ENCODE peak calls at places on chromosomes 13 and 19, in four cellular contexts. R is K562, D is neuronal stem cell, W is hepatocyte. I is an unnamed sample.

GRCh38 chr13:112793545-112794445 is 104.0 kb downstream of the ATP11A start:
- DNase-seq in R (no peak), D (no peak), W (no peak), I (no peak)

GRCh38 chr13:31538067-31539042 is 201.0 kb upstream of the RXFP2 start:
- DNase-seq in R (peak), D (no peak), W (peak), I (peak)

GRCh38 chr19:5360003-5360820 is 19.6 kb upstream of the PTPRS start:
- DNase-seq in R (no peak), D (no peak), W (no peak), I (peak)

GRCh38 chr13:76991432-76991795 is 467 bp upstream of the CLN5 start:
- DNase-seq in R (no peak), D (peak), W (peak), I (peak)

GRCh38 chr13:79862515-79862914 is 381.6 kb downstream of the NDFIP2 start:
- DNase-seq in R (no peak), D (no peak), W (no peak), I (no peak)

GRCh38 chr19:10797078-10797477 is 38.9 kb downstream of the TMED1 start:
- DNase-seq in R (no peak), D (no peak), W (no peak), I (no peak)

GRCh38 chr19:56725829-56726424 is 54.4 kb upstream of the ZNF835 start:
- DNase-seq in R (no peak), D (no peak), W (no peak), I (peak)

GRCh38 chr13:112821340-112822055 is 131.7 kb downstream of the ATP11A start:
- DNase-seq in R (no peak), D (no peak), W (no peak), I (no peak)

GRCh38 chr19:10517361-10517759 is at the start of gene S1PR5:
- DNase-seq in R (peak), D (no peak), W (peak), I (no peak)

GRCh38 chr19:43290568-43291359 is 21.4 kb upstream of the PSG9 start:
- DNase-seq in R (no peak), D (peak), W (no peak), I (no peak)

GRCh38 chr13:77345150-77345780 is 18.4 kb upstream of the MYCBP2 start:
- DNase-seq in R (no peak), D (no peak), W (no peak), I (no peak)

GRCh38 chr19:54011507-54012211 is 20.2 kb downstream of the CACNG6 start:
- DNase-seq in R (no peak), D (no peak), W (no peak), I (no peak)

GRCh38 chr19:45455707-45456499 is 11.9 kb upstream of the FOSB start:
- DNase-seq in R (peak), D (no peak), W (peak), I (peak)

GRCh38 chr13:74289861-74290260 is 155.7 kb upstream of the KLF12 start:
- DNase-seq in R (no peak), D (no peak), W (no peak), I (no peak)

GRCh38 chr13:75749407-75749806 is 113.3 kb downstream of the LMO7 start:
- DNase-seq in R (no peak), D (no peak), W (no peak), I (peak)

GRCh38 chr13:62537593-62537992 is 1121.9 kb upstream of the PCDH20 start:
- DNase-seq in R (no peak), D (no peak), W (no peak), I (no peak)

GRCh38 chr13:60654405-60654804 is 257.4 kb downstream of the TDRD3 start:
- DNase-seq in R (peak), D (no peak), W (peak), I (peak)

GRCh38 chr19:42023121-42023942 is 29.3 kb upstream of the ATP1A3 start:
- DNase-seq in R (peak), D (no peak), W (no peak), I (peak)

GRCh38 chr19:6663236-6664187 is 6.4 kb downstream of the TNFSF14 start:
- DNase-seq in R (no peak), D (no peak), W (no peak), I (peak)

GRCh38 chr13:113348591-113348990 is 15.3 kb downstream of the GRTP1 start:
- DNase-seq in R (no peak), D (no peak), W (no peak), I (no peak)

GRCh38 chr19:53870485-53870844 is 2.8 kb downstream of the MYADM start:
- DNase-seq in R (peak), D (no peak), W (peak), I (no peak)

GRCh38 chr19:44109458-44109857 is 3.7 kb upstream of the ZNF225 start:
- DNase-seq in R (no peak), D (no peak), W (no peak), I (no peak)

GRCh38 chr13:111956261-111957151 is 110.4 kb upstream of the SOX1 start:
- DNase-seq in R (no peak), D (no peak), W (no peak), I (no peak)

GRCh38 chr19:33251526-33252090 is 26.0 kb upstream of the SLC7A10 start:
- DNase-seq in R (no peak), D (no peak), W (no peak), I (no peak)

GRCh38 chr13:92768592-92768991 is 458.0 kb upstream of the GPC6 start:
- DNase-seq in R (no peak), D (no peak), W (no peak), I (no peak)

GRCh38 chr19:11191273-11191755 is 6.0 kb downstream of the KANK2 start:
- DNase-seq in R (peak), D (no peak), W (no peak), I (peak)

GRCh38 chr19:16896098-16896912 is 7.5 kb downstream of the F2RL3 start:
- DNase-seq in R (peak), D (peak), W (peak), I (no peak)

GRCh38 chr19:10230155-10230903 is 802 bp downstream of the S1PR2 start:
- DNase-seq in R (no peak), D (peak), W (peak), I (no peak)

GRCh38 chr19:16391301-16392055 is 66.9 kb downstream of the KLF2 start:
- DNase-seq in R (no peak), D (no peak), W (no peak), I (no peak)

GRCh38 chr13:95087746-95088305 is 213.4 kb downstream of the ABCC4 start:
- DNase-seq in R (peak), D (no peak), W (peak), I (peak)

GRCh38 chr19:53007200-53008054 is 6.3 kb upstream of the ERVV-1 start:
- DNase-seq in R (peak), D (no peak), W (no peak), I (no peak)

GRCh38 chr13:48291730-48292129 is 11.8 kb upstream of the RB1 start:
- DNase-seq in R (no peak), D (no peak), W (peak), I (no peak)

DNA sequence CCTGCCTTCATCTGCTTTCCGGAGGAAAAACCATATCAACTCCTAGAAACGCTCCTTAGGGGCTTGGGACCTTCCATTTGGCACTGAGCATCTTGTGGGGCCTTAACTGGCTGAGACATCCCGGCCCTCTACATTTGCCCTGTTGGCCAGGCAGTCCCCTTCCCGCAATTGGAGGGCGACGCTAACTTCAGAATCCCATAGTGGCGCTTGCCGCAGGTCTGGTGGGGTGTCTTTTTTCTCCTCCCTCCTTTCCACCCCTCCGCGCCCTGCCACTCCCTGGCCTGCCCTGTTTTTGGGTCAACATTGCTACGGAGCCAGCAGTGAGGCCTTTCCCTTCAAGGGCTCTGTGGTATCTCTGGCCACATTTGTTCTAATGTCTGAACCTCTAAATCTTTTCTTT is 13.6 kb upstream of the CRTC1 start:
- DNase-seq in R (no peak), D (no peak), W (no peak), I (no peak)
- H2AFZ ChIP-seq in R (no peak), D (no peak), W (no peak), I (no peak)

DNA sequence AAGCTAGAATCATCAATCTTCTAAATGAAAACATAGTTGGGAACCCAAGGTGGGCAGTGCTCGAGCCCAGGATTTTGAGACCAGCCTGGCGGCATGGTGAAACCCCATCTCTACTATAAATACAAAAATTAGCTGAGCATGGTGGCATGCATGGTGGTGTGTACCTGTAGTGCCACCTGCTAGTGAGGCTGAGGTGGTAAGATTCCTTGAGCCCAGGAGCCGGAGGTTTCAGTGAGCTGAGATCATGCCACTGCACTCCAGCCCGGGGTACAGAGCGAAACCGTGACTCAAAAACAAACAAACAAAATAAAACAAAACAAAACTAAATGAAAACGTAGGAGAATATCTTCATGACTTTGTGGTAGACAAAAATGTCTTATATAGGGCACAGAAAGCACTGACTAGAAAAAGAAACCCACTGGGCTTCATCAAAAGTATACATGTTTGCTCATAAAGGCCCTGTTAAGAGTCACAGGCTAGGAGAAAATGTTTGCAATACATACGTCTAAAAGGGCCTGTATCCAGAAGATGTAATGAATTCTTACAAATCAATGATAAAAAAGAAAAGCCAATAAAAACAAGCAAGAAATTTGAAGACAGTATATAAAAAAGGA is 353.6 kb downstream of the FGF9 start:
- DNase-seq in R (no peak), D (no peak), W (no peak), I (no peak)
- H2AFZ ChIP-seq in R (no peak), D (no peak), W (no peak), I (no peak)

GRCh38 chr19:40744554-40745401 is 5.5 kb downstream of the ACTMAP start:
- DNase-seq in R (peak), D (no peak), W (peak), I (no peak)

GRCh38 chr19:40743926-40744325 is 6.4 kb downstream of the ACTMAP start:
- DNase-seq in R (no peak), D (no peak), W (no peak), I (no peak)

GRCh38 chr19:40740747-40741146 is 9.5 kb downstream of the ACTMAP start:
- DNase-seq in R (no peak), D (no peak), W (no peak), I (no peak)

GRCh38 chr19:40741527-40742390 is 8.5 kb downstream of the ACTMAP start:
- DNase-seq in R (peak), D (no peak), W (no peak), I (no peak)

DNA sequence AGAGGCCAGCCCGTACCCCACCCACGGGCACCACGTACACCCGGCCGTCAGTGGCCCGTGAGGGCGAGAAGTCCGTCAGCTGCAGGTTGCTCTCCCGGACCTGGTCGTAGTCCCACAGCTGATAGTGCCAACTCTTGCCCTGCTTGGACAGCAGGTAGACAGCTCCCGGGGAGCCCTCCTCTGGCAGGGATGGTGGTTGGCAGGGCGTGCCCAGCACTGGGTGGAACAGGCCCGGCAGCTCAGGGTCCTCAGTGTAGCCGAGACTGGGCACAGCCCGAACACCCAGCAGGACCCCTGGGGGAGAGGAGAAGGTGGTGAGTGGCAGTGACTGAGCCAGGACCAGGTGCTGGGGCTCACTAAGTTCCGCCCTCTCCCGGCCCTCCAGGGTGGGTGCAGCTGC is 7.8 kb downstream of the ACTMAP start:
- DNase-seq in R (no peak), D (no peak), W (no peak), I (no peak)
- H2AFZ ChIP-seq in R (no peak), D (no peak), W (no peak), I (no peak)

DNA sequence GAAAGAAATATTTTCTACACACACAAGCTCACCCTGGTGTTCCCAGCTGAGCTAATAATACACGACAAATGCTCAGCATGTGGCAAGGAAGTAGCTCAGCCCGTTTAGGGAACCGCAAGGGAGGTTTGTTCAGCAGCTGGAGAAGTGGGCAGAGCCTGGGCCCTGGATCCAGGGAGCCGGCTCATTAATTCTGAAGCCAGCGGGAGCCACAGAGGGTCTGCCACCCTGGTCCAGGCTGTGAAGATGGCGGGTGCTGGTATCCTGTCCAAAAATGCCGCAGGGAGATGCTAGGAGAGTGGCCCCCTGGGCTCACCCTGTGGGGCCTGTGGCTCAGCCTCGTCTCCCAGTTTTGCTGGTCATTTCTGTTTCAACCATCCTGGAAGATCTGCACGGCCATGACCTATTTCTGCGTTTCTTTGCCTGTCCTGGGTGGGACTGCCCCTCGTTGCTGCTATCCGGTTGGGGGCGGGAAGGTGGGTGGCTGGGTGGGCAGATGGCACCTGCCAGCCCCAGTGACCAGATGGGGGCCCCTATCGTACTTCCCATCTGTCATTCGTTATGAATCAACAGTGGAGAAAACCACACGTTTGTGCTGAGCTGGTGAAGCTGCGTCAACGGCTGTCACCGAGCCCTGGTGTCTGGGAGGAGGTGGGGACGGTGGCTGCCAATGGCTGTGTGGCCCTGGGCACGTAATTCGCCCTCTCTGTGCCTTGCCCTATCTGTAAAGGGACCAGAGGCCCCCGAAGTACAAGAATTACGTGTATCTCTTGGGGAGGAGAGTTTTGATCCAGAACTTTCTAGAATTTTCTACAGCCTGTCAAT is 2.7 kb upstream of the GNA15 start:
- DNase-seq in R (peak), D (no peak), W (no peak), I (no peak)
- H2AFZ ChIP-seq in R (peak), D (peak), W (no peak), I (no peak)

DNA sequence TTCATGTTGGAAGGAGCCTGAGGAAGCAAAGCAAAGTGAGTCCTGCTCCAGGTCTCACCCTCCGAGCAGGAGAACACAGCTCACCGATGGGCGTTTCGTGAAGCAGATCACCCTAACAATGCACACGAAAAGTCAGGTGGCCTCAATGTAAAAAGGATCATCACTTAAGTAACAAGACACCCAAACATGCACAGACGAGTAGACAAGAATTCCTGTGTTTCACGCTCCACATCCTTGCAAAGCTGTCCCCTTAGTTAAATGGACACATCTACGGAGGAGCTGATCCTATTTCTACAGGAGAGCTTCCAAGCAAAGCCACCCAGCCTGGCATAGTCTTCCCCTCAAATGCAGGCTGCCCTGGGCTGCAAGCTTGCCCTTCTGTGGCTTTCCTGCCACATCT is 66.2 kb downstream of the SLC15A1 start:
- DNase-seq in R (no peak), D (no peak), W (no peak), I (no peak)
- H2AFZ ChIP-seq in R (no peak), D (no peak), W (no peak), I (no peak)

GRCh38 chr19:50559636-50560035 is 8.6 kb downstream of the LRRC4B start:
- DNase-seq in R (no peak), D (no peak), W (no peak), I (no peak)

GRCh38 chr19:50564229-50565105 is 3.8 kb downstream of the LRRC4B start:
- DNase-seq in R (no peak), D (no peak), W (no peak), I (no peak)

GRCh38 chr19:50562996-50563395 is 5.2 kb downstream of the LRRC4B start:
- DNase-seq in R (no peak), D (no peak), W (no peak), I (no peak)

GRCh38 chr19:50563597-50563996 is 4.6 kb downstream of the LRRC4B start:
- DNase-seq in R (no peak), D (no peak), W (no peak), I (no peak)

GRCh38 chr19:50562329-50562728 is 5.9 kb downstream of the LRRC4B start:
- DNase-seq in R (peak), D (no peak), W (no peak), I (no peak)
- H2AFZ ChIP-seq in R (no peak), D (no peak), W (no peak), I (no peak)

GRCh38 chr19:48714759-48715261 is 4.7 kb downstream of the MAMSTR start:
- DNase-seq in R (no peak), D (no peak), W (no peak), I (no peak)
- H2AFZ ChIP-seq in R (peak), D (peak), W (peak), I (peak)

GRCh38 chr13:43428545-43429287 is 358.1 kb downstream of the ENOX1 start:
- DNase-seq in R (no peak), D (no peak), W (no peak), I (no peak)
- H2AFZ ChIP-seq in R (no peak), D (no peak), W (no peak), I (no peak)